ENCODE peak calls at places on chromosomes 16 and 17, in four cellular contexts. A is PC-3, L is AG04449, C is upper lobe of left lung. E is an unnamed sample.

GRCh38 chr17:60231691-60232090 is 81.9 kb downstream of the CA4 start:
- DNase-seq in A (no peak), L (no peak), C (no peak), E (no peak)

GRCh38 chr16:87202346-87202745 is 114.8 kb downstream of the C16orf95 start:
- DNase-seq in A (no peak), L (no peak), C (no peak), E (no peak)

GRCh38 chr17:8577868-8578267 is 52.7 kb downstream of the MYH10 start:
- DNase-seq in A (no peak), L (no peak), C (no peak), E (no peak)

GRCh38 chr17:7654832-7655540 is 4.3 kb downstream of the ATP1B2 start:
- DNase-seq in A (no peak), L (no peak), C (no peak), E (no peak)

GRCh38 chr16:81029930-81030604 is 5.6 kb upstream of the ATMIN start:
- DNase-seq in A (no peak), L (no peak), C (no peak), E (no peak)

GRCh38 chr17:1577186-1577585 is 14.6 kb upstream of the PITPNA start:
- DNase-seq in A (peak; percentile 77), L (peak; percentile 55), C (peak; percentile 90), E (no peak)

GRCh38 chr16:56202036-56202435 is 10.7 kb downstream of the GNAO1 start:
- DNase-seq in A (peak; percentile 49), L (no peak), C (no peak), E (no peak)

GRCh38 chr17:51322390-51323029 is 62.2 kb downstream of the UTP18 start:
- DNase-seq in A (peak; percentile 66), L (no peak), C (no peak), E (no peak)

GRCh38 chr16:27511657-27512056 is 38.1 kb downstream of the GTF3C1 start:
- DNase-seq in A (no peak), L (no peak), C (no peak), E (no peak)

GRCh38 chr17:14301761-14302401 is 1.0 kb downstream of the HS3ST3B1 start:
- DNase-seq in A (no peak), L (no peak), C (no peak), E (peak; percentile 24)

GRCh38 chr17:8019665-8020064 is 17.2 kb downstream of the GUCY2D start:
- DNase-seq in A (peak; percentile 56), L (no peak), C (peak; percentile 60), E (no peak)

GRCh38 chr17:37344519-37344918 is 31.3 kb upstream of the C17orf78 start:
- DNase-seq in A (no peak), L (no peak), C (no peak), E (no peak)

GRCh38 chr17:57604771-57605733 is 140.0 kb downstream of the CCDC182 start:
- DNase-seq in A (no peak), L (no peak), C (no peak), E (no peak)

GRCh38 chr16:9302102-9302501 is 210.7 kb downstream of the HAPSTR1 start:
- DNase-seq in A (no peak), L (no peak), C (no peak), E (no peak)

GRCh38 chr16:9300252-9300651 is 208.8 kb downstream of the HAPSTR1 start:
- DNase-seq in A (no peak), L (no peak), C (no peak), E (no peak)

GRCh38 chr16:9296273-9296593 is 204.8 kb downstream of the HAPSTR1 start:
- DNase-seq in A (no peak), L (no peak), C (no peak), E (no peak)

GRCh38 chr16:9297437-9298113 is 206.1 kb downstream of the HAPSTR1 start:
- DNase-seq in A (peak; percentile 14), L (no peak), C (no peak), E (no peak)
- TF ChIP-seq CTCF in A (peak; percentile 56), L (peak; percentile 38), C (peak; percentile 46), E (peak; percentile 52)

DNA sequence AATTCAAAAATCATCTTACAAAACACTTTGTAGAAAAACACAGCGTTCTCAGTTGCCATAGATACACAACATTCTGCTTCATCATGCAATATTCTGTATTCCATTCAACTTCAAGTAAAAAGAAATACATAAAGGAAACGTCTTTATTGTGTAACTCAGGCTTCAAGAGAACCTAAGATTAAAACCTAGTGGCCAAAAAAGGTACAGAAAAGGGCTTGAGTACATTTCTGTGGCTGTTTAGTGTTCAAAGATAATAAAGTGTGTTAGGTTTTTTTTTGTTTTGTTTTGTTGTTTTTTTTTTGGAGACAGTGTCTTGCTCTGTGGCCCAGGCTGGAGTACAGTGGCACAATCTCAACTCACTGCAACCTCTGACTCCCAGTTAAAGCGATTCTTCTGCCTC is 250.4 kb downstream of the CEP112 start:
- DNase-seq in A (peak; percentile 27), L (no peak), C (no peak), E (no peak)
- TF ChIP-seq CTCF in A (peak; percentile 46), L (no peak), C (no peak), E (no peak)

GRCh38 chr17:79323556-79323955 is 248.9 kb downstream of the ENGASE start:
- DNase-seq in A (no peak), L (no peak), C (no peak), E (no peak)

GRCh38 chr17:79326814-79327213 is 252.2 kb downstream of the ENGASE start:
- DNase-seq in A (no peak), L (no peak), C (no peak), E (no peak)

GRCh38 chr17:79322216-79323123 is 247.8 kb downstream of the ENGASE start:
- DNase-seq in A (no peak), L (no peak), C (no peak), E (no peak)

GRCh38 chr17:79325707-79326106 is 251.1 kb downstream of the ENGASE start:
- DNase-seq in A (peak; percentile 29), L (no peak), C (no peak), E (peak; percentile 56)

GRCh38 chr17:79324219-79324618 is 249.6 kb downstream of the ENGASE start:
- DNase-seq in A (no peak), L (no peak), C (no peak), E (no peak)
- TF ChIP-seq CTCF in A (no peak), L (no peak), C (no peak), E (no peak)

DNA sequence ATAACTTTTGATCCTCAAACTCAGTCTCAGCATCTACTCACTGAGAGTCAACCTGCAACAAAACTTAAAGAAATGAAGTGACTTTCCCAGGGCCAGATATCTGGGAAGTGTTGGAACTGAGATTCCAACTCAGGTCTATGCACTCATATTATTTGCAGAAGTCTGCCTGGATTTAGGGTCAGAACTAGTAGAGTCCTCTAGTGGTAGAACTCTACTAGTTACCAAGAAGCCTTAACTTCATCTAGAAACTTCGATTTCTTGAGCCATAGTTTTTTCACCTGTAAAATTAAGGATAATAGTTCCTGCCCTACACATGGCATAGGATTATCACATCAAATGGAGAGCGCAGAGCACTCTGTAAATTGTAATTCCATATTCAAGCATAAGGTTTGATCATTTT is 23.4 kb upstream of the KRT24 start:
- DNase-seq in A (peak; percentile 40), L (no peak), C (no peak), E (no peak)
- TF ChIP-seq CTCF in A (peak; percentile 55), L (no peak), C (peak; percentile 6), E (peak; percentile 43)

DNA sequence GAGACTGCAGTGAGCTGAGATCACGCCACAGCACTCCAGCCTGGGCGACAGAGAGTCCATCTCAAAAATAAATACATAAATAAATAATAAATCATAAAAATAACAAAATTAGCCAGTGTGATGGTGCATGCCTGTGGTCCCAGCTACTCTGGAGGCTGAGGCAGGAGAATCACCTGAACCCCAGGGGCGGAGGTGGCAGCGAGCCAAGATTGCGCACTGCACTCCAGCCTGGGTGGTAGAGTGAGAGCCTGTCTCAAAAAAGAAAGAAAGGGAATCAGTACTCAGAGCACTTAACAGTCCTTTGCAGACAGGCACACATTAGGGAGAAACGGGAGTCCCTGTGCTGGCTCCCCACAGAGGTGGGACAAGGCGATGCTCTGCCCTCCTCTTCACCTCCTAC is 25.1 kb downstream of the MAPK8IP3 start:
- DNase-seq in A (no peak), L (no peak), C (peak; percentile 43), E (no peak)
- TF ChIP-seq CTCF in A (no peak), L (no peak), C (no peak), E (no peak)

DNA sequence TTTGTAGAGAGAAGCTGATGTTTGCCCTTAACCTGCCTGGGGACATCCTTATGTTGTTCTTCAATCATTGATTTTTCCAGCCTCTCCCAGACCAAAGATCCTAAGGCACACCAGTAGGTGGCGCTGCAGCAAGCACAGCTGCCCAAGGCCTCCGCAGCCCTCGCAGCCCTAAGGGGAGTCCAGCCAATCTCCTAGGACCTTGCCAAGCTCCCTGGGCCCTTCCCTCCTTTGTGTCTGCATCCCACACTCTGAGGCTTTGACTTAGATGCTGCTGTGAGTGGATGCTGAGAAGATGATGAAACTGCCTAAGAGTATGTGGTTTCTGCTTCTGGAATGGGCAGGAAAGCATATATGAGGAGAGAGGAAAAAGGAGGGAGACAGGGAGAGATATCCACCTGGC is 47.1 kb downstream of the SPACA3 start:
- DNase-seq in A (peak; percentile 18), L (no peak), C (no peak), E (peak; percentile 60)
- TF ChIP-seq CTCF in A (peak; percentile 60), L (peak; percentile 58), C (peak; percentile 41), E (peak; percentile 83)

DNA sequence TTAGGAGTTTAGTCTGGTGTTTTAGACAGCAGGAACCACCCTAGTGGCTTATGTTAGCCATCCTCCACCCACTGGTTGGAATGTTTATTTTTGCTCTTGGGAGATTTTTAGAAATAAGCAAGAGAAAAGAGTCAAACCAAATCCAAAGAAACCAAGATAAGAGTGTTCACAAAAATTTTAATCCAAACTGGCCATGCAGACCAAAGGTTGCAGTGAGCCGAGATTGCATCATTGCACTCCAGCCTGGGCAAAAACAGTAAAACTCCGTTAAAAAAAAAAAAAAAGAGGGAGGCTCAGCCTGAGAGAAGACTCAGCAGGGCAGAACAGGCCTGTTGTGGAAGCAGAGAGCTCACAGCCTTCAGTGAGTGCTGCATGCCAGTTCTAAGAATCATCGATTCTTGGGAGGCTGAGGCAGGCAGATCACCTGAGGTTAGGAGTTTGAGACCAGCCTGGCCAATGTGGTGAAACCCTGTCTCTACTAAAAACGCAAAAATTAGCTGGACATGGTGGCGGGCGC is 12.2 kb upstream of the C16orf54 start:
- DNase-seq in A (no peak), L (peak; percentile 7), C (no peak), E (no peak)
- TF ChIP-seq CTCF in A (no peak), L (no peak), C (no peak), E (peak; percentile 12)

E was measured in progenitor cell of endocrine pancreas.